ENCODE peak calls at places on chromosomes 5 and 9, in ten cellular contexts. L, G, D, F, P, S, Z, O, C and N are unnamed samples.

GRCh38 chr5:84450617-84451414 is 66.1 kb upstream of the EDIL3 start:
- DNase-seq in L (peak; percentile 20), G (no peak), D (no peak), F (no peak), P (no peak), S (no peak), Z (no peak), O (no peak), C (no peak), N (no peak)

GRCh38 chr5:164809831-164810230 is 1304.4 kb downstream of the MAT2B start:
- DNase-seq in L (no peak), G (no peak), D (no peak), F (no peak), P (no peak), S (no peak), Z (no peak), O (no peak), C (no peak), N (no peak)

GRCh38 chr5:41754857-41755256 is 115.4 kb downstream of the OXCT1 start:
- DNase-seq in L (no peak), G (no peak), D (no peak), F (no peak), P (no peak), S (no peak), Z (no peak), O (no peak), C (no peak), N (no peak)

GRCh38 chr9:91949293-91949945 is 609 bp downstream of the ROR2 start:
- DNase-seq in L (no peak), G (no peak), D (no peak), F (no peak), P (peak; percentile 77), S (peak; percentile 42), Z (no peak), O (peak; percentile 23), C (no peak), N (no peak)

GRCh38 chr9:33222031-33222430 is 17.9 kb upstream of the SPINK4 start:
- DNase-seq in L (no peak), G (no peak), D (no peak), F (no peak), P (no peak), S (no peak), Z (no peak), O (peak; percentile 60), C (no peak), N (no peak)

GRCh38 chr9:975740-976257 is 656 bp upstream of the DMRT3 start:
- DNase-seq in L (no peak), G (no peak), D (no peak), F (no peak), P (no peak), S (no peak), Z (no peak), O (no peak), C (no peak), N (no peak)

GRCh38 chr5:67773439-67773988 is 442.0 kb upstream of the PIK3R1 start:
- DNase-seq in L (no peak), G (no peak), D (peak; percentile 45), F (no peak), P (peak; percentile 69), S (no peak), Z (no peak), O (no peak), C (no peak), N (no peak)

GRCh38 chr5:170173227-170173626 is 59.6 kb upstream of the C5orf58 start:
- DNase-seq in L (peak; percentile 23), G (no peak), D (no peak), F (peak; percentile 79), P (no peak), S (no peak), Z (no peak), O (no peak), C (no peak), N (no peak)

GRCh38 chr5:144183254-144183889 is 12.7 kb downstream of the KCTD16 start:
- DNase-seq in L (peak; percentile 85), G (no peak), D (no peak), F (no peak), P (no peak), S (peak; percentile 16), Z (peak; percentile 21), O (no peak), C (no peak), N (peak; percentile 18)

GRCh38 chr5:148414848-148415247 is 31.1 kb downstream of the FBXO38 start:
- DNase-seq in L (no peak), G (no peak), D (no peak), F (no peak), P (peak; percentile 64), S (no peak), Z (no peak), O (no peak), C (no peak), N (no peak)

GRCh38 chr5:134575316-134575715 is 49.8 kb downstream of the JADE2 start:
- DNase-seq in L (no peak), G (no peak), D (no peak), F (no peak), P (no peak), S (no peak), Z (no peak), O (no peak), C (no peak), N (no peak)

GRCh38 chr9:112556497-112557085 is 70.0 kb downstream of the KIAA1958 start:
- DNase-seq in L (peak; percentile 75), G (no peak), D (no peak), F (peak; percentile 64), P (no peak), S (no peak), Z (no peak), O (no peak), C (no peak), N (no peak)

GRCh38 chr5:109936996-109937395 is 247.3 kb downstream of the MAN2A1 start:
- DNase-seq in L (no peak), G (no peak), D (no peak), F (no peak), P (no peak), S (no peak), Z (no peak), O (no peak), C (no peak), N (no peak)

GRCh38 chr5:83767409-83767992 is 46.8 kb upstream of the HAPLN1 start:
- DNase-seq in L (no peak), G (no peak), D (no peak), F (no peak), P (no peak), S (no peak), Z (no peak), O (no peak), C (no peak), N (no peak)

GRCh38 chr5:141384471-141385267 is 2.1 kb downstream of the PCDHGA7 start:
- DNase-seq in L (no peak), G (no peak), D (no peak), F (no peak), P (no peak), S (no peak), Z (no peak), O (no peak), C (no peak), N (no peak)

GRCh38 chr5:141388661-141389060 is 1.2 kb downstream of the PCDHGB4 start:
- DNase-seq in L (no peak), G (no peak), D (no peak), F (no peak), P (no peak), S (no peak), Z (no peak), O (no peak), C (no peak), N (no peak)

GRCh38 chr5:141392429-141393198 is at the start of gene PCDHGA8:
- DNase-seq in L (peak; percentile 49), G (no peak), D (no peak), F (no peak), P (no peak), S (no peak), Z (no peak), O (no peak), C (no peak), N (no peak)

GRCh38 chr5:141393267-141393666 is 834 bp downstream of the PCDHGA8 start:
- DNase-seq in L (no peak), G (no peak), D (no peak), F (no peak), P (no peak), S (no peak), Z (no peak), O (no peak), C (no peak), N (no peak)

GRCh38 chr5:141389153-141390042 is 1.9 kb downstream of the PCDHGB4 start:
- DNase-seq in L (no peak), G (no peak), D (no peak), F (no peak), P (no peak), S (no peak), Z (no peak), O (no peak), C (no peak), N (no peak)
- H3K9me3 ChIP-seq in L (peaks cover 53% of the 10 kb centered on the region), G (peaks cover 9% of the 10 kb centered on the region), D (peaks cover 3% of the 10 kb centered on the region), F (no peaks in the 10 kb centered on the region), P (peaks cover 63% of the 10 kb centered on the region), S (no peaks in the 10 kb centered on the region), Z (no peaks in the 10 kb centered on the region), O (peaks cover 6% of the 10 kb centered on the region), C (no peaks in the 10 kb centered on the region), N (peaks cover 11% of the 10 kb centered on the region)

GRCh38 chr5:32713396-32714381 is 2.6 kb downstream of the NPR3 start:
- DNase-seq in L (peak; percentile 57), G (no peak), D (no peak), F (peak; percentile 98), P (peak; percentile 69), S (no peak), Z (no peak), O (no peak), C (peak; percentile 45), N (no peak)
- H3K4me3 ChIP-seq in L (peak overlapping the region; percentile 72), G (no peak overlapping the region), D (no peak overlapping the region), F (peak overlapping the region; percentile 13), P (peak overlapping the region; percentile 56), S (no peak overlapping the region), Z (no peak overlapping the region), O (no peak overlapping the region), C (peak overlapping the region; percentile 80), N (no peak overlapping the region)

DNA sequence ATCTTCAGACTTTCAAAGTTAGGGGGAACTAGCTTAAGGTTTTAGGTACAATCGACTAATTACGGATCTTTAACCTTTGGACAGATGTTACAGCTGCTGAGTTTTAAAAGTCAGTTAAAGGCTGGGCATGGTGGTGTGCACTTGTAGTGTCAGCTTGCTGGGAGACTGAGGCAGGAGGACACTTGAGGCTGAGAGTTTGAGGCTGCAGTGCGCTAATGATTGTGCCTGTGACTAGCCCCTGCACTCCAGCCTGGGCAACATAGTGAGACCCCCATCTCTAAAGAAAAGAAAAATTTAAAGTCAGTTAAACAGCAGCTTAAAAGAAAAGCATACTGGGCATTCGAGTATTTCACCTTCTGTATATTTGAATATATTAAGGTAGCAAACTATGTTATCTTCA is 51.4 kb downstream of the JMY start:
- DNase-seq in L (no peak), G (no peak), D (no peak), F (no peak), P (no peak), S (no peak), Z (no peak), O (no peak), C (no peak), N (no peak)
- H3K27me3 ChIP-seq in L (no peaks in the 10 kb centered on the region), G (no peaks in the 10 kb centered on the region), D (no peaks in the 10 kb centered on the region), F (no peaks in the 10 kb centered on the region), P (no peaks in the 10 kb centered on the region), S (no peaks in the 10 kb centered on the region), Z (no peaks in the 10 kb centered on the region), O (no peaks in the 10 kb centered on the region), C (no peaks in the 10 kb centered on the region), N (no peaks in the 10 kb centered on the region)

DNA sequence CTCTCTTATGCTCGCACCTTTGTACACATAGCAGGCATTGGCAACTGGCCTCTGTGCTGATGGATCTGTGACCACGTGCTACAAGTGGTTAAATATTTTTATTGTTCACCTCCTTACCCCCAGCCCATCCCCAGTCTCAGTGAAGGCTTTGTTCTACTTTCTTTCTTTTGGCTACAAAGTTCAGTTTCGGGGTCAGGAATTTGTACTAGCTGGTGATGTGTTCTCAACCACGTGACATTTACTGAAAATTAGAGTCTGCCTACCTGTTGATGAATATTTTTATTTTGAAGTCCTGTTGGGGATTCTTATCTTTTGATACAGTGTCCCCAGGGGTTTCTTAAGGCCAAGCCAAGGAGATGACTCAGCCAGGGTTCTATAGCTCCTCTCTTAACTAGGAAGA is 47.8 kb downstream of the C9orf57 start:
- DNase-seq in L (no peak), G (no peak), D (no peak), F (peak; percentile 9), P (no peak), S (no peak), Z (no peak), O (no peak), C (no peak), N (no peak)
- H3K9me3 ChIP-seq in L (no peaks in the 10 kb centered on the region), G (no peaks in the 10 kb centered on the region), D (no peaks in the 10 kb centered on the region), F (no peaks in the 10 kb centered on the region), P (no peaks in the 10 kb centered on the region), S (no peaks in the 10 kb centered on the region), Z (no peaks in the 10 kb centered on the region), O (no peaks in the 10 kb centered on the region), C (no peaks in the 10 kb centered on the region), N (no peaks in the 10 kb centered on the region)